ENCODE peak calls at places on chromosomes 1 and 21, in ten cellular contexts. T is H9, S is WTC11, I is BE2C, Z is cardiac fibroblast, L is GM12865, V is GM10248, C is cardiac muscle cell, O is MM.1S, K is psoas muscle. A is an unnamed sample.

GRCh38 chr1:218365600-218365999 is 20.5 kb downstream of the TGFB2 start:
- DNase-seq in T (no peak), S (no peak), I (no peak), Z (no peak), L (no peak), V (no peak), C (no peak), O (no peak), K (peak), A (no peak)

GRCh38 chr1:46446646-46447498 is 42.8 kb upstream of the DMBX1 start:
- DNase-seq in T (peak), S (peak), I (peak), Z (peak), L (peak), V (peak), C (peak), O (peak), K (peak), A (peak)

GRCh38 chr1:14850563-14850962 is 252.1 kb downstream of the KAZN start:
- DNase-seq in T (no peak), S (peak), I (no peak), Z (no peak), L (peak), V (no peak), C (no peak), O (peak), K (no peak), A (no peak)

GRCh38 chr1:202283991-202284390 is 57.7 kb downstream of the UBE2T start:
- DNase-seq in T (no peak), S (no peak), I (no peak), Z (peak), L (no peak), V (no peak), C (peak), O (no peak), K (no peak), A (no peak)

GRCh38 chr21:26845066-26845749 is at the start of gene ADAMTS1:
- DNase-seq in T (peak), S (peak), I (peak), Z (peak), L (no peak), V (no peak), C (peak), O (peak), K (peak), A (peak)

GRCh38 chr21:34583926-34584563 is 30.9 kb downstream of the RCAN1 start:
- DNase-seq in T (no peak), S (no peak), I (no peak), Z (no peak), L (peak), V (no peak), C (no peak), O (no peak), K (no peak), A (no peak)

GRCh38 chr1:227316941-227317540 is 1.3 kb downstream of the CDC42BPA start:
- DNase-seq in T (no peak), S (no peak), I (no peak), Z (peak), L (no peak), V (no peak), C (peak), O (no peak), K (no peak), A (no peak)

GRCh38 chr1:85315789-85316188 is 39.4 kb upstream of the BCL10 start:
- DNase-seq in T (no peak), S (no peak), I (no peak), Z (peak), L (no peak), V (no peak), C (peak), O (no peak), K (no peak), A (no peak)

GRCh38 chr1:111481387-111482221 is 7.8 kb downstream of the C1orf162 start:
- DNase-seq in T (peak), S (peak), I (peak), Z (peak), L (peak), V (peak), C (peak), O (peak), K (peak), A (peak)

GRCh38 chr1:190474587-190475305 is 2.9 kb downstream of the BRINP3 start:
- DNase-seq in T (peak), S (no peak), I (no peak), Z (no peak), L (no peak), V (no peak), C (peak), O (no peak), K (no peak), A (no peak)

GRCh38 chr1:111192643-111193519 is 7.6 kb downstream of the DENND2D start:
- DNase-seq in T (no peak), S (no peak), I (no peak), Z (no peak), L (peak), V (no peak), C (peak), O (no peak), K (no peak), A (no peak)

GRCh38 chr1:189693140-189693539 is 784.5 kb downstream of the BRINP3 start:
- DNase-seq in T (no peak), S (no peak), I (no peak), Z (no peak), L (no peak), V (no peak), C (peak), O (no peak), K (no peak), A (no peak)

GRCh38 chr1:239784896-239785295 is 306.8 kb upstream of the FMN2 start:
- DNase-seq in T (no peak), S (no peak), I (no peak), Z (no peak), L (no peak), V (no peak), C (no peak), O (no peak), K (no peak), A (no peak)

GRCh38 chr1:65146908-65147423 is 1.0 kb upstream of the AK4 start:
- DNase-seq in T (no peak), S (no peak), I (no peak), Z (peak), L (no peak), V (no peak), C (no peak), O (no peak), K (no peak), A (no peak)

GRCh38 chr1:171644805-171645483 is 7.5 kb downstream of the MYOC start:
- DNase-seq in T (peak), S (peak), I (peak), Z (peak), L (peak), V (peak), C (peak), O (peak), K (peak), A (peak)

GRCh38 chr1:22850681-22851080 is 122.0 kb downstream of the LACTBL1 start:
- DNase-seq in T (no peak), S (no peak), I (no peak), Z (peak), L (no peak), V (no peak), C (peak), O (no peak), K (peak), A (no peak)

GRCh38 chr21:42028754-42029385 is 18.7 kb upstream of the ZBTB21 start:
- DNase-seq in T (no peak), S (no peak), I (no peak), Z (no peak), L (no peak), V (no peak), C (no peak), O (no peak), K (no peak), A (no peak)

GRCh38 chr1:60989745-60990718 is 92.3 kb upstream of the NFIA start:
- DNase-seq in T (no peak), S (no peak), I (peak), Z (peak), L (no peak), V (no peak), C (peak), O (no peak), K (peak), A (no peak)

DNA sequence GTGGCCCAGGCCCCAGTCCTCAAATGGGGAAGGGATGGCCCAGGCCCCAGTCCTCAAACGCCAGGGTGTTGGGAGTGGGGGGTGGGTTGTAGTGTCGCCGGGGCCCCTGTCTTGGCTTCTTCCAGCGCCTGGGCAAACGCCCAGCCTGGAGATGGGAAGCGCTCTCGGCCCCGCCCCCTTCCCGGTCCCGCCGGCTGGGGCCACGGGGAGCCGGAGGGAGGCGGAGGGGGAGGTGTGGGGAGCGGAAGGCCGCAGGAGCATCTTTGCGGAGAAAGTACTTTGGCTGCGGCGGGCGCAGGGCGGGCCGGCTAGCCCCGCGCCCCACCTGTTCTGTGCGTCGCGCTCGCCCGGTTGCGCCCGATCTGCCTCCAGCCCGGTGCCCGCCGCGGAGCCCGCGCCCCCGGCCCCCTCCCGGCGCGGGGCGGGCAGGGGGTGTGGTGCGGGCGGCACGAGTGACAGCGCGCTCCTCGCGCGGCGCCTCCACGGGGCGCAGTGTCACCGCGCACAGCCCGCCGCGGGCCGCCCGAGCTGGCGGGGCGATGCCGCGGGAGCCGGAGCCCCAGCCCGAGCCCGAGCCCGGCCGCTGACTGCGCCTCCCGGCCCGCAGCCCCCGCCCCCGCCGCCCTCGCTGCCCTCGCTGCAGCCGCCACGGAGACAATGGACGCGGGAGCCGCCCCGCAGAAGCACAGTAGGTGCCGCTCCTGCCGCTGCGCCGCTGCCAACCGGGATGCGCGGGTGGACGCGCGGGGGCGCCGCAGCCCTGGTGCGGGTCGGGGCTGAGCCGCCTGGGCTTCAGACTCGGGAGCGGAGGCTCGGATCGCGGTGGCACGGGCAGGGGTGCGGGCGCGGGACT is 31.1 kb upstream of the PEX10 start:
- DNase-seq in T (peak), S (peak), I (peak), Z (no peak), L (no peak), V (no peak), C (peak), O (no peak), K (no peak), A (no peak)
- TF ChIP-seq CTCF in T (peak), S (no peak), I (peak), Z (no peak), L (peak), V (peak), C (no peak), O (no peak), K (peak), A (no peak)

DNA sequence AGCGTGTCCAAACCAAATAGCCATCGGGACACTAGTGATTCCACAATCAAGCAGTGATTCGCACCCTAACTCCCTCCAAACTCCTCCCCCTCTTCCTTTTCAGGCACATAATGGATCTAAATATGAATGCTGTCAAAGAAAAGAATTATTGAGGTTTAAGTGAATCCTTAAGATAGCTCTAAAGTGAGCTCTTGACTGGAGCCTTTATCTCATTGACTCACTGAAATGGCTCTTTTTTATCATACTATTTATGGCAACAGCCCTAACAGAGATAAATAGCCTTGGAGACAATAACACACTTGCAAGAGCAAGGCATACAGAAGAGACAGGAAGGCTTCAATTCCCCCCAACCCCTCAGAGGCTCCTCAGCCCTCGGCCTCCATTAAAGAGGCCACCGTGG is 143.3 kb downstream of the PLXNA2 start:
- DNase-seq in T (no peak), S (no peak), I (no peak), Z (no peak), L (no peak), V (no peak), C (peak), O (no peak), K (no peak), A (no peak)
- TF ChIP-seq CTCF in T (no peak), S (no peak), I (no peak), Z (no peak), L (no peak), V (no peak), C (no peak), O (no peak), K (no peak), A (no peak)

GRCh38 chr1:35857830-35858229 is 25.2 kb upstream of the AGO1 start:
- DNase-seq in T (no peak), S (no peak), I (no peak), Z (peak), L (peak), V (no peak), C (peak), O (peak), K (no peak), A (no peak)
- TF ChIP-seq CTCF in T (peak), S (no peak), I (peak), Z (peak), L (no peak), V (peak), C (peak), O (peak), K (no peak), A (no peak)

DNA sequence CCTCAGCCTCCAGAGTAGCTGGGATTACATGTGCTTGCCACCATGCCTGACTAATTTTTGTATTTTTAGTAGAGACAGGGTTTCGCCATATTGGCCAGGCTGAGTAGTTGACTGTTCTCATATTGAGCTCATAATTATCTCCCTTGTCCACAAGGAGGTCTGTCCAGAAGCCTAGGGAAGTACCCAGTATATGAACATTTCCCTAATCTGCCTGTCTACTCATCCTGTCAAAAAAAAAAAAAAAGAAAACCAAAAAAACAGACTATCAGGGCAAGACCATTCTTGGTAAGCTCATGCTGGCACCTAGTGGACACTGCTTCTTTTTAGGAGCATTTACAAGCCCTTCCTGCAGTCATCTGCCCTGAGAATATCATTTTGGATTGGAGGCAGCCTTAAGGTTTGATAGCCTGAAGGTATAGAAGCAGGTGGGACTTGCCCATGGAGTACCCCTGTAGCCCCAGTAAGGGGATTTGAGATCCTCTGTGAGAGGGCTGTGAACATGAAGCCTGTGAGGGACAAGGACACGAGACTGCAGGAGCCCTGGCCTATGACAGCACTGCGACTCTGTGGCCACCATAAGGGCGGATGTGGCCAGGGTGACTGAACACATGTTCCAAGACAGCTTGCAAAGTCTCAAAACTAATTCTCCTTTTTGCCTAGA is 10.8 kb upstream of the DUSP12 start:
- DNase-seq in T (peak), S (peak), I (peak), Z (peak), L (peak), V (peak), C (peak), O (peak), K (peak), A (no peak)
- TF ChIP-seq CTCF in T (peak), S (no peak), I (peak), Z (peak), L (peak), V (peak), C (peak), O (peak), K (peak), A (peak)

DNA sequence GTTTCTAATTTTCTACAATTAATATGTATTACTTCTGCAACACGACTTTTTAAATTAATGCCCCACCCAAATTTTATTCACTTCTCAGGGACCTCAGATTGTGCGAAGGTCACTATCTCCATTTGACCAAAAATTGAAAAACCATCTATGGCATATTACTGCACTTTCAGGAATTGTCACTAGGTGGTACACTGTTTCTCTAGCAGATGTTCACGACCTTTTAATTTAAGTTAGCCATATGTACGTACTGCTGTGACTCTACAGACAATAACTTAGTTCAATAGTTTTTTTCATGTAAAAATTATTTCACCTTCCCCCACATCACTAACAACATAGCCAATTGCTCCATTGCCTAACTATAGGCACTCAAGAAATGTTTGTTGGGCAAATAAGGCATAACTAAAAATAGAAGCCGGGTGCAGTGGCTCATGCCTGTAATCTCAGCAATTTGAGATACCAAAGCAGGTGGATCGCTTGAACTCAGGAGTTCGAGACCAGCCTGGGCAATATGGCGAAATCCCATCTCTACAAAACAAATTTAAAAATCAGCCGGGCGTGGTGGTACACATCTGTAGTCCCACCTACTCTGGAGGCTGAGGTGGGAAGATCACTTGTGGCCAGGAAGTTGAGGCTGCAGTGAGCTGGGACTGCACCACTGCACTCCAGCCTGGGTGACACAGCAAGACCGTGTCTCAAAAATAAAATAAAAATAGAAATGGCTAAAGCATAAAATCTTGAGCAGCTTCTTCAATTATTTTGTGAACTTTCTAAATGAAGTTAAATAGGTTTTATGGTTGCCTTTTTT is 75.7 kb upstream of the PKN2 start:
- DNase-seq in T (no peak), S (no peak), I (no peak), Z (peak), L (peak), V (peak), C (peak), O (peak), K (no peak), A (no peak)
- TF ChIP-seq CTCF in T (peak), S (no peak), I (peak), Z (peak), L (peak), V (peak), C (peak), O (peak), K (no peak), A (no peak)

GRCh38 chr1:53319296-53320101 is 8.4 kb downstream of the LRP8 start:
- DNase-seq in T (no peak), S (no peak), I (no peak), Z (no peak), L (no peak), V (no peak), C (no peak), O (no peak), K (no peak), A (no peak)

GRCh38 chr1:53321776-53322602 is 5.9 kb downstream of the LRP8 start:
- DNase-seq in T (no peak), S (no peak), I (no peak), Z (no peak), L (no peak), V (no peak), C (no peak), O (no peak), K (no peak), A (no peak)

GRCh38 chr1:53320646-53321045 is 7.2 kb downstream of the LRP8 start:
- DNase-seq in T (no peak), S (no peak), I (no peak), Z (no peak), L (no peak), V (no peak), C (no peak), O (no peak), K (no peak), A (no peak)

GRCh38 chr1:53323316-53323715 is 4.6 kb downstream of the LRP8 start:
- DNase-seq in T (no peak), S (no peak), I (peak), Z (no peak), L (no peak), V (no peak), C (no peak), O (no peak), K (no peak), A (no peak)

DNA sequence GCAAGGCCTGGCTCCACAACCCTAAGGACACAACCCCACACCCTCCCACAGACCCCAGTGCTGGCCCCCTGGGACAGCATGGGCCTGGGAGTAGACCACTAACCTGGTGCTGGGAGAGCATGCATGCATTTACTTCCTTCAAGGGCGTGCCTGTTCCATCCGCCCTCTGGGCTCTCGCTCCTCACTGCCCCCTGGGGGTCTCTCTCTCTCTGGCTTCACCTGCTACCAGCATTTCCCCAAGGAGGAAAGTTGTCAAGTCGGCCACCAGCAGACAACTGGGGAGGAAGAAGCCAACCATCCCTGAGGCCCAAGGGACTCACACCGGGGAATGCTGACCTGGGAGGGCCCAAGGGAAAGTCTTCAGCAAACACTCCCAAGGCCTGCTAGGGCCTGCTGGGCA is 6.5 kb downstream of the LRP8 start:
- DNase-seq in T (peak), S (peak), I (peak), Z (no peak), L (peak), V (no peak), C (no peak), O (no peak), K (no peak), A (no peak)
- TF ChIP-seq CTCF in T (peak), S (no peak), I (peak), Z (peak), L (peak), V (no peak), C (no peak), O (peak), K (no peak), A (no peak)

GRCh38 chr21:45945868-45946210 is 35.7 kb upstream of the COL6A1 start:
- DNase-seq in T (no peak), S (no peak), I (no peak), Z (no peak), L (no peak), V (no peak), C (no peak), O (no peak), K (no peak), A (no peak)
- TF ChIP-seq CTCF in T (no peak), S (no peak), I (no peak), Z (no peak), L (no peak), V (no peak), C (no peak), O (no peak), K (no peak), A (no peak)